ENCODE peak calls at places on chromosomes 7 and 10, in four cellular contexts. C is T-helper 2 cell; L is activated effector memory CD4-positive, alpha-beta T cell treated with anti-CD3 and anti-CD28 coated beads, Interleukin-2, amount 50 U/mL, for 16 hours; H is EL. M is an unnamed sample.

GRCh38 chr10:84328303-84329093 is at the start of gene CCSER2:
- DNase-seq in C (peak), H (peak), L (peak), M (peak)

GRCh38 chr10:110562348-110562747 is 5.1 kb upstream of the SMC3 start:
- DNase-seq in L (no peak), C (no peak), H (no peak), M (no peak)

GRCh38 chr7:100489824-100490223 is 6.1 kb downstream of the NYAP1 start:
- DNase-seq in H (peak), C (no peak), L (no peak), M (no peak)

GRCh38 chr7:152866125-152866524 is 106.6 kb downstream of the ACTR3B start:
- DNase-seq in C (no peak), L (no peak), H (no peak), M (no peak)

GRCh38 chr10:125187238-125188194 is 27.2 kb upstream of the CTBP2 start:
- DNase-seq in L (no peak), C (no peak), H (no peak), M (no peak)

GRCh38 chr7:13979671-13980438 is 9.6 kb downstream of the ETV1 start:
- DNase-seq in C (no peak), L (no peak), H (peak), M (no peak)

GRCh38 chr10:74333174-74333573 is 182.2 kb downstream of the ADK start:
- DNase-seq in L (no peak), C (no peak), H (peak), M (no peak)

GRCh38 chr10:71671983-71672535 is 47.5 kb downstream of the C10orf105 start:
- DNase-seq in C (no peak), H (no peak), L (no peak), M (no peak)

GRCh38 chr10:58757352-58758071 is 244.8 kb downstream of the BICC1 start:
- DNase-seq in H (no peak), C (no peak), L (no peak), M (no peak)

GRCh38 chr7:103989200-103989784 is at the start of gene RELN:
- DNase-seq in H (peak), L (no peak), C (no peak), M (no peak)

GRCh38 chr7:109967401-109967800 is 1123.5 kb upstream of the LRRN3 start:
- DNase-seq in H (peak), L (no peak), C (no peak), M (no peak)

GRCh38 chr7:37491919-37492694 is 43.4 kb upstream of the ELMO1 start:
- DNase-seq in C (no peak), L (no peak), H (no peak), M (no peak)

GRCh38 chr10:92268763-92269162 is 22.1 kb downstream of the CPEB3 start:
- DNase-seq in L (no peak), C (no peak), H (peak), M (no peak)

M was measured in T-helper 9 cell.